ENCODE peak calls at places on chromosomes 4 and X, in eight cellular contexts. One of them, this sample, is unnamed.

GRCh38 chr4:145279122-145279960 is 99.0 kb upstream of the OTUD4 start:
- DNase-seq in neural progenitor cell: no peak
- DNase-seq in colonic mucosa: no peak
- DNase-seq in astrocyte of the spinal cord: peak
- DNase-seq in GM20000: no peak
- DNase-seq in AG09309: peak
- DNase-seq in sigmoid colon: no peak
- DNase-seq in brain microvascular endothelial cell: peak
- DNase-seq in this sample: no peak

GRCh38 chrX:19040373-19040772 is 56.5 kb upstream of the PHKA2 start:
- DNase-seq in neural progenitor cell: no peak
- DNase-seq in colonic mucosa: no peak
- DNase-seq in astrocyte of the spinal cord: peak
- DNase-seq in GM20000: no peak
- DNase-seq in AG09309: no peak
- DNase-seq in sigmoid colon: no peak
- DNase-seq in brain microvascular endothelial cell: no peak
- DNase-seq in this sample: no peak

GRCh38 chr4:112002301-112002700 is 143.0 kb upstream of the FAM241A start:
- DNase-seq in neural progenitor cell: peak
- DNase-seq in colonic mucosa: no peak
- DNase-seq in astrocyte of the spinal cord: no peak
- DNase-seq in GM20000: no peak
- DNase-seq in AG09309: no peak
- DNase-seq in sigmoid colon: no peak
- DNase-seq in brain microvascular endothelial cell: no peak
- DNase-seq in this sample: no peak

GRCh38 chrX:154457491-154458115 is 478 bp upstream of the PLXNA3 start:
- DNase-seq in neural progenitor cell: peak
- DNase-seq in colonic mucosa: peak
- DNase-seq in astrocyte of the spinal cord: no peak
- DNase-seq in GM20000: peak
- DNase-seq in AG09309: no peak
- DNase-seq in sigmoid colon: no peak
- DNase-seq in brain microvascular endothelial cell: no peak
- DNase-seq in this sample: no peak

GRCh38 chr4:90030953-90031352 is 96.2 kb upstream of the CCSER1 start:
- DNase-seq in neural progenitor cell: peak
- DNase-seq in colonic mucosa: no peak
- DNase-seq in astrocyte of the spinal cord: no peak
- DNase-seq in GM20000: no peak
- DNase-seq in AG09309: no peak
- DNase-seq in sigmoid colon: no peak
- DNase-seq in brain microvascular endothelial cell: no peak
- DNase-seq in this sample: no peak

GRCh38 chrX:119249836-119250340 is 13.8 kb downstream of the PGRMC1 start:
- DNase-seq in neural progenitor cell: no peak
- DNase-seq in colonic mucosa: no peak
- DNase-seq in astrocyte of the spinal cord: no peak
- DNase-seq in GM20000: no peak
- DNase-seq in AG09309: no peak
- DNase-seq in sigmoid colon: no peak
- DNase-seq in brain microvascular endothelial cell: no peak
- DNase-seq in this sample: no peak

GRCh38 chr4:151644625-151645024 is 116.2 kb downstream of the GATB start:
- DNase-seq in neural progenitor cell: peak
- DNase-seq in colonic mucosa: peak
- DNase-seq in astrocyte of the spinal cord: no peak
- DNase-seq in GM20000: no peak
- DNase-seq in AG09309: no peak
- DNase-seq in sigmoid colon: no peak
- DNase-seq in brain microvascular endothelial cell: no peak
- DNase-seq in this sample: no peak

GRCh38 chr4:36255575-36255974 is 11.3 kb upstream of the ARAP2 start:
- DNase-seq in neural progenitor cell: no peak
- DNase-seq in colonic mucosa: no peak
- DNase-seq in astrocyte of the spinal cord: no peak
- DNase-seq in GM20000: peak
- DNase-seq in AG09309: no peak
- DNase-seq in sigmoid colon: no peak
- DNase-seq in brain microvascular endothelial cell: no peak
- DNase-seq in this sample: no peak

GRCh38 chrX:150759568-150760416 is 66.6 kb downstream of the MTMR1 start:
- DNase-seq in neural progenitor cell: no peak
- DNase-seq in colonic mucosa: no peak
- DNase-seq in astrocyte of the spinal cord: peak
- DNase-seq in GM20000: no peak
- DNase-seq in AG09309: no peak
- DNase-seq in sigmoid colon: no peak
- DNase-seq in brain microvascular endothelial cell: no peak
- DNase-seq in this sample: no peak

GRCh38 chrX:9670136-9670905 is 95.3 kb downstream of the GPR143 start:
- DNase-seq in neural progenitor cell: no peak
- DNase-seq in colonic mucosa: no peak
- DNase-seq in astrocyte of the spinal cord: peak
- DNase-seq in GM20000: no peak
- DNase-seq in AG09309: no peak
- DNase-seq in sigmoid colon: no peak
- DNase-seq in brain microvascular endothelial cell: no peak
- DNase-seq in this sample: no peak

GRCh38 chrX:131836161-131836560 is 186.9 kb upstream of the STK26 start:
- DNase-seq in neural progenitor cell: no peak
- DNase-seq in colonic mucosa: no peak
- DNase-seq in astrocyte of the spinal cord: no peak
- DNase-seq in GM20000: no peak
- DNase-seq in AG09309: no peak
- DNase-seq in sigmoid colon: no peak
- DNase-seq in brain microvascular endothelial cell: no peak
- DNase-seq in this sample: no peak

GRCh38 chrX:131841496-131842410 is 181.3 kb upstream of the STK26 start:
- DNase-seq in neural progenitor cell: peak
- DNase-seq in colonic mucosa: no peak
- DNase-seq in astrocyte of the spinal cord: peak
- DNase-seq in GM20000: peak
- DNase-seq in AG09309: no peak
- DNase-seq in sigmoid colon: no peak
- DNase-seq in brain microvascular endothelial cell: peak
- DNase-seq in this sample: no peak

GRCh38 chrX:131840799-131841495 is 182.2 kb upstream of the STK26 start:
- DNase-seq in neural progenitor cell: no peak
- DNase-seq in colonic mucosa: no peak
- DNase-seq in astrocyte of the spinal cord: no peak
- DNase-seq in GM20000: no peak
- DNase-seq in AG09309: no peak
- DNase-seq in sigmoid colon: no peak
- DNase-seq in brain microvascular endothelial cell: no peak
- DNase-seq in this sample: no peak

DNA sequence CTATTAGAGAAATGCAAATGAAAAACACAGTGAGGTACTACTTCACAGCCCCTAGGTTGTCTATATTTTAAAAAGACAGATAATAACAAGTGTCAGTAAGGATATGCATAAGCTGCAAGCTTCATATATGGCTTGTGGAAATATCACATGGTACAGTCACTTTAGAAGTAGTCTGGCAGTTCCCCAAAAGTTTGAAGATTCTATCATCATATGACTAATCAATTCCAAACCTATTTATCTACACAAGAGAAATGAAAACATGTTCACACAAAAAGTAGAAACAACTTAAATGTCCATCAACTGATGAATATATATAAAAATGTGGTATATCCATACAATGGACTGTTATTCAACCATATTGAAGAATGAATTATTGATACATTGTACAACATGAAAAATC is 185.8 kb upstream of the STK26 start:
- DNase-seq in neural progenitor cell: no peak
- DNase-seq in colonic mucosa: no peak
- DNase-seq in astrocyte of the spinal cord: no peak
- DNase-seq in GM20000: no peak
- DNase-seq in AG09309: no peak
- DNase-seq in sigmoid colon: no peak
- DNase-seq in brain microvascular endothelial cell: no peak
- DNase-seq in this sample: no peak
- TF ChIP-seq CTCF in neural progenitor cell: no peak
- TF ChIP-seq CTCF in colonic mucosa: no peak
- TF ChIP-seq CTCF in astrocyte of the spinal cord: no peak
- TF ChIP-seq CTCF in GM20000: no peak
- TF ChIP-seq CTCF in AG09309: no peak
- TF ChIP-seq CTCF in sigmoid colon: no peak
- TF ChIP-seq CTCF in brain microvascular endothelial cell: no peak
- TF ChIP-seq CTCF in this sample: no peak

DNA sequence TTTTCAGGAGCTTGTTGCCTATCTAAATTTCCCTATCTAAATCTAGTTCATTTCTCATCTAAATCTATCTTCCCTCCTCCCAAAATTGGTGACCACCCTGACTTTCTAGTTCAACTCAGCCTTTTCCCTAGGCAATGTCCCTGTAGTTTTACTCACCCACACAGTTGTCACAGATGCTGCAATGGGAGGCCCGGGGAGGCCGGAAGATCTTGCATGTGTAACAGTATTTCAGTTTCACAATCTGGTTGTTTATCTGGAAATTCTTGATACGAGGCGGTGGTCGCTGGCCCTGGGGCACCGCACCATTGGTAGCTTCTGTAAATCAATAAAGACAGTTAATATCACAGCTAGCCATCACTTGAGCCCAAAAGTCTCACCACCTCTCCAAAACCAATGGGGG is 20.2 kb downstream of the ZDHHC9 start:
- DNase-seq in neural progenitor cell: no peak
- DNase-seq in colonic mucosa: no peak
- DNase-seq in astrocyte of the spinal cord: no peak
- DNase-seq in GM20000: no peak
- DNase-seq in AG09309: no peak
- DNase-seq in sigmoid colon: no peak
- DNase-seq in brain microvascular endothelial cell: no peak
- DNase-seq in this sample: no peak
- TF ChIP-seq CTCF in neural progenitor cell: no peak
- TF ChIP-seq CTCF in colonic mucosa: no peak
- TF ChIP-seq CTCF in astrocyte of the spinal cord: no peak
- TF ChIP-seq CTCF in GM20000: no peak
- TF ChIP-seq CTCF in AG09309: no peak
- TF ChIP-seq CTCF in sigmoid colon: no peak
- TF ChIP-seq CTCF in brain microvascular endothelial cell: no peak
- TF ChIP-seq CTCF in this sample: no peak

DNA sequence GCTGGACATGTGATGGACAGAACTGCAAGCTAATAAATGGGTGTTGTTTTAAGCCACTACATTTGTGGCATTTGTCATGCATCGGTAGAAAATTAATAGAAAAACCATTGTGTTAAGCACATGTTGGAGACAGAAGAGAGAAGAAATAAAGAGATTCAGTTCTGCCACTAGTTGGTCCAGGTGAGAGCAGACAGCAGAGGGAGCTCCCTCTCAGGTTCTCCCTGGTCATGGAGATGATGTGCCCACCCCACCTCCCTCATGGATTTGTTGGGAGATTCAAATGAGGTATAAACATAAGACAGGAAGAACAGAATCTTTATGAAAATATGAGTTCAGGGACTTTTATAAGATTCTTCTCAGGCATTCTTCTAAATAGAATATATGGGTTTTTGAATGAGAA is 36.8 kb upstream of the OCIAD2 start:
- DNase-seq in neural progenitor cell: no peak
- DNase-seq in colonic mucosa: no peak
- DNase-seq in astrocyte of the spinal cord: no peak
- DNase-seq in GM20000: no peak
- DNase-seq in AG09309: no peak
- DNase-seq in sigmoid colon: no peak
- DNase-seq in brain microvascular endothelial cell: no peak
- DNase-seq in this sample: no peak
- TF ChIP-seq CTCF in neural progenitor cell: peak
- TF ChIP-seq CTCF in colonic mucosa: no peak
- TF ChIP-seq CTCF in astrocyte of the spinal cord: peak
- TF ChIP-seq CTCF in GM20000: peak
- TF ChIP-seq CTCF in AG09309: peak
- TF ChIP-seq CTCF in sigmoid colon: no peak
- TF ChIP-seq CTCF in brain microvascular endothelial cell: peak
- TF ChIP-seq CTCF in this sample: no peak

GRCh38 chrX:56766554-56767412 is 37.7 kb downstream of the NBDY start:
- DNase-seq in neural progenitor cell: no peak
- DNase-seq in colonic mucosa: peak
- DNase-seq in astrocyte of the spinal cord: no peak
- DNase-seq in GM20000: no peak
- DNase-seq in AG09309: no peak
- DNase-seq in sigmoid colon: peak
- DNase-seq in brain microvascular endothelial cell: peak
- DNase-seq in this sample: peak
- TF ChIP-seq CTCF in neural progenitor cell: no peak
- TF ChIP-seq CTCF in colonic mucosa: no peak
- TF ChIP-seq CTCF in astrocyte of the spinal cord: no peak
- TF ChIP-seq CTCF in GM20000: no peak
- TF ChIP-seq CTCF in AG09309: peak
- TF ChIP-seq CTCF in sigmoid colon: no peak
- TF ChIP-seq CTCF in brain microvascular endothelial cell: peak
- TF ChIP-seq CTCF in this sample: no peak

DNA sequence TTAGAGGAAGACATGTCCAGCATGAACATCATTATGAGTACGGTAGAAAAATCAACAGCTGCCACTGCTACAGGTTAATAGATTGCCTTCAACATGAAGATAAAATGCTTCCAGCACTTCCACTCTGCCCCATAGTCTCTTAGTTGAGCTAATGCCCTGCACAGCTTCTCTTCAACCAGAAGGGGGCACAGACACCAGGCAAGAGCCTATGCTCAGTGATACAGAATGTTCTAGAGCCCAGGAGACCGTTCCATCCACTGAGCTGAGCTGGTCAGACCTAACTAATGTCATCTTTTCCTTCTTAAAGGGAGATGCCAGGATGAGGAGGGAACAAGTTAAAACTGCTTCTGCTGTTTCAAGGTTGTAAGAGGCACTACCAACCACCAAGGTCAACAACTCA is 42.2 kb downstream of the SMIM10L2A start:
- DNase-seq in neural progenitor cell: no peak
- DNase-seq in colonic mucosa: no peak
- DNase-seq in astrocyte of the spinal cord: no peak
- DNase-seq in GM20000: no peak
- DNase-seq in AG09309: no peak
- DNase-seq in sigmoid colon: no peak
- DNase-seq in brain microvascular endothelial cell: peak
- DNase-seq in this sample: no peak
- TF ChIP-seq CTCF in neural progenitor cell: no peak
- TF ChIP-seq CTCF in colonic mucosa: peak
- TF ChIP-seq CTCF in astrocyte of the spinal cord: peak
- TF ChIP-seq CTCF in GM20000: peak
- TF ChIP-seq CTCF in AG09309: peak
- TF ChIP-seq CTCF in sigmoid colon: no peak
- TF ChIP-seq CTCF in brain microvascular endothelial cell: peak
- TF ChIP-seq CTCF in this sample: no peak